ENCODE peak calls at places on chromosomes 16 and 17, in five cellular contexts. Z is CD8-positive, alpha-beta memory T cell; F is GM19239; P is germinal center; O is HFFc6. E is an unnamed sample.

GRCh38 chr17:12853921-12854320 is 64.6 kb downstream of the ARHGAP44 start:
- DNase-seq in O (no peak), P (no peak), Z (no peak), F (no peak), E (no peak)

GRCh38 chr17:60333628-60334031 is 58.3 kb downstream of the USP32 start:
- DNase-seq in F (no peak), O (no peak), P (no peak), Z (no peak), E (peak; percentile 18)

GRCh38 chr16:53816211-53816610 is 112.3 kb downstream of the FTO start:
- DNase-seq in Z (no peak), F (no peak), O (peak; percentile 1), P (no peak), E (peak; percentile 60)

GRCh38 chr16:48366165-48367093 is 18.8 kb downstream of the SIAH1 start:
- DNase-seq in O (peak; percentile 74), P (peak; percentile 66), Z (peak; percentile 12), F (peak; percentile 33), E (peak; percentile 92)

GRCh38 chr17:14840616-14841231 is 424.4 kb downstream of the PMP22 start:
- DNase-seq in Z (no peak), F (no peak), P (no peak), O (peak; percentile 67), E (peak; percentile 87)

GRCh38 chr16:46748775-46749705 is 896 bp upstream of the MYLK3 start:
- DNase-seq in F (no peak), P (no peak), Z (no peak), O (no peak), E (no peak)

GRCh38 chr17:39359994-39360393 is 41.4 kb downstream of the FBXL20 start:
- DNase-seq in O (no peak), P (no peak), Z (no peak), F (no peak), E (no peak)

GRCh38 chr16:2027024-2028010 is 615 bp downstream of the NHERF2 start:
- DNase-seq in F (no peak), Z (no peak), P (no peak), O (peak; percentile 60), E (peak; percentile 42)

GRCh38 chr16:78180349-78180748 is 80.9 kb downstream of the WWOX start:
- DNase-seq in P (no peak), F (no peak), O (no peak), Z (no peak), E (no peak)

GRCh38 chr16:29913514-29913913 is 12.5 kb downstream of the KCTD13 start:
- DNase-seq in O (no peak), Z (no peak), P (no peak), F (no peak), E (no peak)

GRCh38 chr17:27550974-27551505 is 79.9 kb upstream of the LGALS9 start:
- DNase-seq in P (no peak), Z (no peak), F (no peak), O (no peak), E (no peak)

GRCh38 chr17:40516581-40517285 is 15.3 kb upstream of the TNS4 start:
- DNase-seq in Z (peak; percentile 67), F (peak; percentile 72), O (no peak), P (peak; percentile 58), E (peak; percentile 55)

GRCh38 chr17:30393491-30393890 is 14.8 kb downstream of the CPD start:
- DNase-seq in F (no peak), Z (no peak), O (no peak), P (no peak), E (no peak)

GRCh38 chr16:64964126-64964540 is 157.7 kb downstream of the CDH11 start:
- DNase-seq in P (no peak), F (no peak), O (peak; percentile 72), Z (no peak), E (peak; percentile 88)

GRCh38 chr17:65092262-65092661 is 35.7 kb upstream of the GNA13 start:
- DNase-seq in O (peak; percentile 79), F (no peak), Z (no peak), P (no peak), E (peak; percentile 39)

GRCh38 chr17:76445697-76446448 is 7.1 kb downstream of the UBE2O start:
- DNase-seq in O (no peak), F (no peak), P (no peak), Z (no peak), E (no peak)

GRCh38 chr16:22161999-22162657 is at the start of gene SDR42E2:
- DNase-seq in Z (peak; percentile 32), F (peak; percentile 30), O (no peak), P (peak; percentile 83), E (no peak)

GRCh38 chr16:50306287-50306686 is 39.9 kb downstream of the ADCY7 start:
- DNase-seq in P (no peak), O (no peak), F (no peak), Z (no peak), E (no peak)

GRCh38 chr16:57533618-57534336 is 2.6 kb downstream of the CCDC102A start:
- DNase-seq in F (no peak), P (no peak), Z (peak; percentile 37), O (no peak), E (no peak)

GRCh38 chr16:23999663-24000062 is 163.9 kb downstream of the PRKCB start:
- DNase-seq in Z (no peak), F (no peak), O (no peak), P (no peak), E (no peak)

GRCh38 chr16:57051696-57052228 is 40.6 kb upstream of the CPNE2 start:
- DNase-seq in Z (no peak), F (no peak), P (no peak), O (no peak), E (no peak)

GRCh38 chr16:75402174-75402820 is 31.0 kb downstream of the CFDP1 start:
- DNase-seq in F (no peak), Z (no peak), O (peak; percentile 76), P (no peak), E (peak; percentile 79)

GRCh38 chr16:8850279-8850885 is 18.4 kb downstream of the CARHSP1 start:
- DNase-seq in P (no peak), Z (no peak), F (no peak), O (peak; percentile 72), E (peak; percentile 83)

GRCh38 chr17:60601443-60602384 is 1.7 kb downstream of the PPM1D start:
- DNase-seq in F (no peak), P (no peak), Z (peak; percentile 17), O (peak; percentile 71), E (peak; percentile 82)

GRCh38 chr17:30389755-30390300 is 11.1 kb downstream of the CPD start:
- DNase-seq in P (no peak), O (no peak), Z (no peak), F (no peak), E (no peak)

GRCh38 chr17:64001763-64002529 is 3.8 kb downstream of the PRR29 start:
- DNase-seq in O (no peak), P (no peak), F (no peak), Z (no peak), E (peak; percentile 36)

GRCh38 chr16:86578499-86579267 is at the start of gene FOXL1:
- DNase-seq in O (peak; percentile 56), Z (no peak), F (no peak), P (no peak), E (peak; percentile 79)

GRCh38 chr17:59668816-59669215 is 38.4 kb downstream of the PTRH2 start:
- DNase-seq in F (no peak), P (no peak), O (peak; percentile 89), Z (no peak), E (peak; percentile 94)

E was measured in iris pigment epithelial cell.